ENCODE peak calls at places on chromosomes 3 and 15, in eight cellular contexts. X is NCI-H774, U is HS-5, J is tibial nerve, B is uterus, O is kidney glomerular epithelial cell, Z is H9, F is A172. S is an unnamed sample.

GRCh38 chr15:101528108-101528916 is 38.8 kb upstream of the PCSK6 start:
- DNase-seq in X (no peak), U (no peak), J (peak; percentile 64), B (peak; percentile 35), O (peak; percentile 14), Z (no peak), F (no peak), S (no peak)

GRCh38 chr15:94258246-94258645 is 26.9 kb downstream of the MCTP2 start:
- DNase-seq in X (no peak), U (no peak), J (no peak), B (no peak), O (no peak), Z (no peak), F (no peak), S (no peak)

GRCh38 chr15:49300856-49301255 is 122.2 kb upstream of the FGF7 start:
- DNase-seq in X (no peak), U (no peak), J (no peak), B (no peak), O (no peak), Z (no peak), F (no peak), S (no peak)

GRCh38 chr3:178551916-178552321 is 15.7 kb downstream of the KCNMB2 start:
- DNase-seq in X (no peak), U (no peak), J (no peak), B (peak; percentile 44), O (peak; percentile 90), Z (no peak), F (peak; percentile 12), S (no peak)

GRCh38 chr15:75238150-75238549 is 20.0 kb upstream of the GOLGA6C start:
- DNase-seq in X (no peak), U (no peak), J (no peak), B (peak; percentile 4), O (no peak), Z (no peak), F (no peak), S (no peak)

GRCh38 chr3:149233323-149233722 is 11.7 kb upstream of the CP start:
- DNase-seq in X (no peak), U (no peak), J (no peak), B (no peak), O (no peak), Z (no peak), F (no peak), S (no peak)

GRCh38 chr3:193829781-193830180 is 236.8 kb downstream of the OPA1 start:
- DNase-seq in X (peak; percentile 70), U (no peak), J (no peak), B (no peak), O (no peak), Z (no peak), F (peak; percentile 86), S (no peak)

GRCh38 chr3:20056727-20057611 is 16.7 kb downstream of the KAT2B start:
- DNase-seq in X (no peak), U (peak; percentile 93), J (no peak), B (no peak), O (peak; percentile 84), Z (no peak), F (peak; percentile 81), S (no peak)

GRCh38 chr3:174099724-174100123 is 702.2 kb downstream of the NLGN1 start:
- DNase-seq in X (no peak), U (no peak), J (no peak), B (no peak), O (no peak), Z (no peak), F (no peak), S (no peak)

GRCh38 chr15:66622677-66623076 is 56.9 kb upstream of the LCTL start:
- DNase-seq in X (no peak), U (no peak), J (no peak), B (no peak), O (no peak), Z (no peak), F (no peak), S (no peak)

GRCh38 chr3:72187131-72187530 is 402.2 kb upstream of the PROK2 start:
- DNase-seq in X (no peak), U (no peak), J (no peak), B (no peak), O (no peak), Z (no peak), F (peak; percentile 3), S (no peak)

GRCh38 chr15:59222106-59222505 is 15.5 kb downstream of the LDHAL6B start:
- DNase-seq in X (no peak), U (peak; percentile 60), J (no peak), B (no peak), O (peak; percentile 93), Z (no peak), F (peak; percentile 89), S (no peak)

GRCh38 chr15:74352393-74352910 is 15.0 kb downstream of the CYP11A1 start:
- DNase-seq in X (no peak), U (no peak), J (no peak), B (no peak), O (no peak), Z (no peak), F (no peak), S (no peak)

GRCh38 chr3:71118406-71118805 is 465.1 kb downstream of the FOXP1 start:
- DNase-seq in X (no peak), U (no peak), J (no peak), B (no peak), O (no peak), Z (no peak), F (no peak), S (no peak)

GRCh38 chr3:135513106-135514063 is 452.1 kb upstream of the PPP2R3A start:
- DNase-seq in X (no peak), U (peak; percentile 65), J (no peak), B (no peak), O (peak; percentile 27), Z (peak; percentile 44), F (peak; percentile 98), S (peak; percentile 6)

GRCh38 chr15:99425666-99426301 is 140.0 kb upstream of the MEF2A start:
- DNase-seq in X (no peak), U (no peak), J (no peak), B (peak; percentile 19), O (no peak), Z (no peak), F (no peak), S (no peak)

GRCh38 chr3:179589143-179589542 is 15.3 kb downstream of the MRPL47 start:
- DNase-seq in X (no peak), U (no peak), J (no peak), B (no peak), O (no peak), Z (no peak), F (peak; percentile 41), S (no peak)

GRCh38 chr3:124565013-124565412 is 165.2 kb upstream of the UMPS start:
- DNase-seq in X (peak; percentile 50), U (peak; percentile 43), J (peak; percentile 89), B (peak; percentile 65), O (peak; percentile 71), Z (peak; percentile 81), F (peak; percentile 74), S (peak; percentile 70)

GRCh38 chr15:53272116-53272515 is 482.0 kb upstream of the ONECUT1 start:
- DNase-seq in X (no peak), U (no peak), J (no peak), B (no peak), O (no peak), Z (no peak), F (no peak), S (no peak)

GRCh38 chr15:62119926-62120273 is 45.2 kb downstream of the C2CD4B start:
- DNase-seq in X (no peak), U (no peak), J (no peak), B (no peak), O (no peak), Z (no peak), F (no peak), S (no peak)

GRCh38 chr3:55591893-55592292 is 104.8 kb upstream of the WNT5A start:
- DNase-seq in X (no peak), U (no peak), J (no peak), B (no peak), O (peak; percentile 4), Z (no peak), F (no peak), S (no peak)

GRCh38 chr3:93843981-93844380 is 129.7 kb downstream of the PROS1 start:
- DNase-seq in X (no peak), U (peak; percentile 75), J (peak; percentile 7), B (no peak), O (peak; percentile 95), Z (no peak), F (peak; percentile 98), S (no peak)

GRCh38 chr15:34064443-34064842 is 25.4 kb upstream of the AVEN start:
- DNase-seq in X (no peak), U (no peak), J (no peak), B (no peak), O (no peak), Z (no peak), F (no peak), S (no peak)

GRCh38 chr15:68732451-68732850 is 88.2 kb downstream of the ANP32A start:
- DNase-seq in X (no peak), U (no peak), J (no peak), B (no peak), O (no peak), Z (no peak), F (no peak), S (no peak)

GRCh38 chr3:134485075-134485536 is 679 bp downstream of the ANAPC13 start:
- DNase-seq in X (no peak), U (no peak), J (no peak), B (no peak), O (peak; percentile 24), Z (no peak), F (peak; percentile 39), S (peak; percentile 69)

GRCh38 chr3:75687323-75687722 is 23.2 kb downstream of the FRG2C start:
- DNase-seq in X (no peak), U (no peak), J (no peak), B (no peak), O (no peak), Z (no peak), F (no peak), S (no peak)

GRCh38 chr15:82812994-82813393 is 3.6 kb downstream of the WHAMM start:
- DNase-seq in X (no peak), U (no peak), J (no peak), B (no peak), O (no peak), Z (no peak), F (no peak), S (no peak)

GRCh38 chr3:171088984-171089754 is 62.6 kb upstream of the SLC2A2 start:
- DNase-seq in X (no peak), U (peak; percentile 91), J (no peak), B (no peak), O (peak; percentile 57), Z (no peak), F (peak; percentile 98), S (peak; percentile 56)

GRCh38 chr15:93362821-93363220 is 273.8 kb upstream of the RGMA start:
- DNase-seq in X (no peak), U (no peak), J (no peak), B (peak; percentile 20), O (no peak), Z (peak; percentile 40), F (no peak), S (no peak)

GRCh38 chr3:45225465-45226205 is 452 bp downstream of the TMEM158 start:
- DNase-seq in X (no peak), U (no peak), J (no peak), B (no peak), O (no peak), Z (peak; percentile 39), F (no peak), S (no peak)

GRCh38 chr15:100671858-100672543 is 69.6 kb downstream of the ASB7 start:
- DNase-seq in X (peak; percentile 5), U (no peak), J (no peak), B (peak; percentile 48), O (no peak), Z (peak; percentile 51), F (peak; percentile 31), S (no peak)

GRCh38 chr3:147113293-147114045 is 292.9 kb downstream of the ZIC4 start:
- DNase-seq in X (no peak), U (peak; percentile 79), J (no peak), B (no peak), O (peak; percentile 44), Z (no peak), F (peak; percentile 90), S (no peak)

GRCh38 chr3:193903976-193904375 is 232.0 kb upstream of the HES1 start:
- DNase-seq in X (no peak), U (no peak), J (no peak), B (no peak), O (no peak), Z (no peak), F (no peak), S (no peak)

GRCh38 chr3:196666001-196666867 is 26.7 kb downstream of the NRROS start:
- DNase-seq in X (peak; percentile 85), U (peak; percentile 23), J (peak; percentile 25), B (no peak), O (no peak), Z (peak; percentile 90), F (peak; percentile 95), S (peak; percentile 80)